ENCODE peak calls at places on chromosomes 3 and 15, in eight cellular contexts. One of them, this sample, is unnamed.

GRCh38 chr15:37106490-37107001 is 6.2 kb upstream of the MEIS2 start:
- DNase-seq in A549: no peak
- DNase-seq in WTC11: peak
- DNase-seq in GM12878: no peak
- DNase-seq in HepG2: no peak
- DNase-seq in K562: no peak
- DNase-seq in endothelial cell of umbilical vein: peak
- DNase-seq in H1: no peak
- DNase-seq in this sample: peak

GRCh38 chr15:40249477-40250303 is 10.8 kb downstream of the PAK6 start:
- DNase-seq in A549: no peak
- DNase-seq in WTC11: peak
- DNase-seq in GM12878: no peak
- DNase-seq in HepG2: no peak
- DNase-seq in K562: no peak
- DNase-seq in endothelial cell of umbilical vein: no peak
- DNase-seq in H1: no peak
- DNase-seq in this sample: no peak

GRCh38 chr3:5017953-5018531 is 38.8 kb downstream of the BHLHE40 start:
- DNase-seq in A549: peak
- DNase-seq in WTC11: no peak
- DNase-seq in GM12878: no peak
- DNase-seq in HepG2: no peak
- DNase-seq in K562: peak
- DNase-seq in endothelial cell of umbilical vein: no peak
- DNase-seq in H1: no peak
- DNase-seq in this sample: peak

GRCh38 chr3:195135921-195136320 is 135.0 kb downstream of the XXYLT1 start:
- DNase-seq in A549: no peak
- DNase-seq in WTC11: no peak
- DNase-seq in GM12878: no peak
- DNase-seq in HepG2: no peak
- DNase-seq in K562: no peak
- DNase-seq in endothelial cell of umbilical vein: no peak
- DNase-seq in H1: no peak
- DNase-seq in this sample: no peak

GRCh38 chr3:119571230-119571629 is 8.1 kb upstream of the ADPRH start:
- DNase-seq in A549: no peak
- DNase-seq in WTC11: no peak
- DNase-seq in GM12878: no peak
- DNase-seq in HepG2: no peak
- DNase-seq in K562: no peak
- DNase-seq in endothelial cell of umbilical vein: no peak
- DNase-seq in H1: no peak
- DNase-seq in this sample: no peak

GRCh38 chr3:10249833-10250232 is 1.6 kb downstream of the TATDN2 start:
- DNase-seq in A549: no peak
- DNase-seq in WTC11: no peak
- DNase-seq in GM12878: no peak
- DNase-seq in HepG2: peak
- DNase-seq in K562: no peak
- DNase-seq in endothelial cell of umbilical vein: no peak
- DNase-seq in H1: no peak
- DNase-seq in this sample: no peak

GRCh38 chr3:99648091-99648490 is 9.7 kb downstream of the COL8A1 start:
- DNase-seq in A549: no peak
- DNase-seq in WTC11: no peak
- DNase-seq in GM12878: no peak
- DNase-seq in HepG2: no peak
- DNase-seq in K562: no peak
- DNase-seq in endothelial cell of umbilical vein: peak
- DNase-seq in H1: no peak
- DNase-seq in this sample: no peak

GRCh38 chr3:155963557-155963956 is 93.1 kb downstream of the GMPS start:
- DNase-seq in A549: no peak
- DNase-seq in WTC11: no peak
- DNase-seq in GM12878: no peak
- DNase-seq in HepG2: no peak
- DNase-seq in K562: no peak
- DNase-seq in endothelial cell of umbilical vein: peak
- DNase-seq in H1: no peak
- DNase-seq in this sample: peak

GRCh38 chr3:148763921-148764320 is 63.7 kb upstream of the CPB1 start:
- DNase-seq in A549: no peak
- DNase-seq in WTC11: no peak
- DNase-seq in GM12878: no peak
- DNase-seq in HepG2: no peak
- DNase-seq in K562: no peak
- DNase-seq in endothelial cell of umbilical vein: no peak
- DNase-seq in H1: no peak
- DNase-seq in this sample: no peak

GRCh38 chr3:15291589-15292541 is 40.5 kb downstream of the SH3BP5 start:
- DNase-seq in A549: no peak
- DNase-seq in WTC11: no peak
- DNase-seq in GM12878: peak
- DNase-seq in HepG2: no peak
- DNase-seq in K562: no peak
- DNase-seq in endothelial cell of umbilical vein: peak
- DNase-seq in H1: no peak
- DNase-seq in this sample: peak

GRCh38 chr3:82087958-82088357 is 326.5 kb upstream of the GBE1 start:
- DNase-seq in A549: no peak
- DNase-seq in WTC11: no peak
- DNase-seq in GM12878: no peak
- DNase-seq in HepG2: peak
- DNase-seq in K562: no peak
- DNase-seq in endothelial cell of umbilical vein: peak
- DNase-seq in H1: no peak
- DNase-seq in this sample: no peak

GRCh38 chr3:32684029-32684799 is 774 bp upstream of the CNOT10 start:
- DNase-seq in A549: no peak
- DNase-seq in WTC11: no peak
- DNase-seq in GM12878: no peak
- DNase-seq in HepG2: no peak
- DNase-seq in K562: no peak
- DNase-seq in endothelial cell of umbilical vein: no peak
- DNase-seq in H1: no peak
- DNase-seq in this sample: no peak

GRCh38 chr3:127074900-127075360 is 92.0 kb downstream of the PLXNA1 start:
- DNase-seq in A549: no peak
- DNase-seq in WTC11: peak
- DNase-seq in GM12878: peak
- DNase-seq in HepG2: no peak
- DNase-seq in K562: no peak
- DNase-seq in endothelial cell of umbilical vein: no peak
- DNase-seq in H1: no peak
- DNase-seq in this sample: peak

GRCh38 chr15:25790003-25790660 is 73.0 kb downstream of the ATP10A start:
- DNase-seq in A549: no peak
- DNase-seq in WTC11: no peak
- DNase-seq in GM12878: no peak
- DNase-seq in HepG2: no peak
- DNase-seq in K562: no peak
- DNase-seq in endothelial cell of umbilical vein: no peak
- DNase-seq in H1: no peak
- DNase-seq in this sample: no peak

GRCh38 chr3:64829331-64829730 is 141.5 kb upstream of the ADAMTS9 start:
- DNase-seq in A549: no peak
- DNase-seq in WTC11: no peak
- DNase-seq in GM12878: no peak
- DNase-seq in HepG2: no peak
- DNase-seq in K562: no peak
- DNase-seq in endothelial cell of umbilical vein: no peak
- DNase-seq in H1: no peak
- DNase-seq in this sample: no peak

GRCh38 chr3:48847586-48848423 is at the start of gene PRKAR2A:
- DNase-seq in A549: peak
- DNase-seq in WTC11: peak
- DNase-seq in GM12878: peak
- DNase-seq in HepG2: peak
- DNase-seq in K562: peak
- DNase-seq in endothelial cell of umbilical vein: peak
- DNase-seq in H1: peak
- DNase-seq in this sample: peak

GRCh38 chr3:116005404-116005803 is 382.1 kb downstream of the GAP43 start:
- DNase-seq in A549: no peak
- DNase-seq in WTC11: no peak
- DNase-seq in GM12878: no peak
- DNase-seq in HepG2: no peak
- DNase-seq in K562: no peak
- DNase-seq in endothelial cell of umbilical vein: no peak
- DNase-seq in H1: no peak
- DNase-seq in this sample: no peak

GRCh38 chr3:10515884-10516495 is 10.6 kb upstream of the ATP2B2 start:
- DNase-seq in A549: no peak
- DNase-seq in WTC11: no peak
- DNase-seq in GM12878: no peak
- DNase-seq in HepG2: peak
- DNase-seq in K562: peak
- DNase-seq in endothelial cell of umbilical vein: no peak
- DNase-seq in H1: no peak
- DNase-seq in this sample: no peak

GRCh38 chr3:22959593-22959992 is 243.5 kb upstream of the UBE2E2 start:
- DNase-seq in A549: no peak
- DNase-seq in WTC11: no peak
- DNase-seq in GM12878: peak
- DNase-seq in HepG2: no peak
- DNase-seq in K562: no peak
- DNase-seq in endothelial cell of umbilical vein: peak
- DNase-seq in H1: no peak
- DNase-seq in this sample: no peak

DNA sequence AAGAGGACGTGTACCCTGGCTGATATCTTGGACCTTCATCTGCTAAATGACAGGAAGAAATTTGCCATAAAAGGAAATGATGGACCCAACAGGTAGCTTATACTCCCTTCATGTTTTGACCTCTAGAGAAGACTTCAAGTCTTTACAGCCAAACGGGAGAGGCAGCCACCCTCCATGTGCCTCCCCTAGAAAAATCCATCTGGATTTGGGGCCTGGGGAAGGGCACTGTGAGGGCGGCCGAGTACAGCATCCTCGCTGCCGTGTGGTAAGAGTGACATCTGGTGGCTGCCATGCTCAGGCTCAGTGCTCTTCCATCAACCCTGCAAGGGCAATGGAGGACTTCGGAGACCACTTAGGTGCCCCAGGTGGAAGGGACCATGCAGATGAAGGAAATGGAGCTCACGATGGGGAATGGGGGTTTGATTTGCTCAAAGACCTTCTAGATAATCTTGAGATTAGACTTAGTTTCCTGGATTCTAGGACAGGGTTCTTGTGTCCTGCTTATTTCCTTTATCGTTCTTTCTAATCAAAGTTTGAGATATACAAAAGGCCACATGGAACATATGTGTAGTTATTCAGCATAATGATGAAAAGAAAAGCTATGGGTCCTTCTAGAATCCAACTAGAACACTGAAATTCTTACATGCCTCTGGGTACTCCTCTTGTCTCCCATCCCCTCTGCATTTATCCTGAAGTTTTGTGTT is 44.4 kb downstream of the AQP9 start:
- DNase-seq in A549: peak
- DNase-seq in WTC11: peak
- DNase-seq in GM12878: no peak
- DNase-seq in HepG2: peak
- DNase-seq in K562: peak
- DNase-seq in endothelial cell of umbilical vein: peak
- DNase-seq in H1: peak
- DNase-seq in this sample: peak
- TF ChIP-seq MAX in A549: no peak
- TF ChIP-seq MAX in WTC11: no peak
- TF ChIP-seq MAX in GM12878: no peak
- TF ChIP-seq MAX in HepG2: no peak
- TF ChIP-seq MAX in K562: no peak
- TF ChIP-seq MAX in endothelial cell of umbilical vein: no peak
- TF ChIP-seq MAX in H1: peak
- TF ChIP-seq MAX in this sample: no peak

DNA sequence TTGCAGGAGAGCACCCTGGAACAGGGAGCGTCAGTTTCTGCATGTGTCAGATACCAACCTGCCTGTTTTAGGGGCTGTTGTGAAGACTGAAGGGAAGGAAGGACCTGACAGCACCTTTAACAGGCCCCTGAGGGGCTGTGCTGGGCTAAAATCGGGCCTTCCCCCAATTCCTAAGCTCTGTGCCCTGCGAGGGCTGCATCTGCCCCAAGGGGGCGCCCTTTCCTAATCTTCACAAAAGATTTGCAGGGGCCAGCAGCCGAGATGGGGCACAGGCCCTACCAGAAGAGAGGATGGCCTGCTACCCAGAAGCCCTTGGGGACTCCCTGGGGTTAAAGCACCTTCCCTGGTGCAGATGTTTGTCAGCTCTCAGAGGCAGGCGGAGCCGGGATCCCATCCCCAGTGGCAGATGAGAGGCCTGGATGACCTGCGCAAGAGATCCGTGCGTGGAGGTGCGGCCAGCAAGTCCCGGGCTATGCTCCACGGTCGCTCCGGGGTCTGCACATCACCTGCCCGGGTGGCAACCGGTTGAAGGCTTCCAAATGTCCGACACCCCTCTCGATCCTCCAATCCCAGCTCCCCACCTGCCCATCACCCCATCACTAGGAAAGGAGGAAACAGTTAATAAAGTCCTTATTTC is 53.6 kb downstream of the RHCG start:
- DNase-seq in A549: peak
- DNase-seq in WTC11: peak
- DNase-seq in GM12878: no peak
- DNase-seq in HepG2: peak
- DNase-seq in K562: peak
- DNase-seq in endothelial cell of umbilical vein: no peak
- DNase-seq in H1: peak
- DNase-seq in this sample: peak
- TF ChIP-seq CTCF in A549: peak
- TF ChIP-seq CTCF in WTC11: peak
- TF ChIP-seq CTCF in GM12878: peak
- TF ChIP-seq CTCF in HepG2: peak
- TF ChIP-seq CTCF in K562: peak
- TF ChIP-seq CTCF in endothelial cell of umbilical vein: peak
- TF ChIP-seq CTCF in H1: peak
- TF ChIP-seq CTCF in this sample: peak

GRCh38 chr3:142165194-142165593 is 15.8 kb upstream of the TFDP2 start:
- DNase-seq in A549: no peak
- DNase-seq in WTC11: no peak
- DNase-seq in GM12878: no peak
- DNase-seq in HepG2: no peak
- DNase-seq in K562: no peak
- DNase-seq in endothelial cell of umbilical vein: no peak
- DNase-seq in H1: no peak
- DNase-seq in this sample: no peak
- TF ChIP-seq MAX in A549: no peak
- TF ChIP-seq MAX in WTC11: no peak
- TF ChIP-seq MAX in GM12878: no peak
- TF ChIP-seq MAX in HepG2: no peak
- TF ChIP-seq MAX in K562: no peak
- TF ChIP-seq MAX in endothelial cell of umbilical vein: no peak
- TF ChIP-seq MAX in H1: no peak
- TF ChIP-seq MAX in this sample: no peak

DNA sequence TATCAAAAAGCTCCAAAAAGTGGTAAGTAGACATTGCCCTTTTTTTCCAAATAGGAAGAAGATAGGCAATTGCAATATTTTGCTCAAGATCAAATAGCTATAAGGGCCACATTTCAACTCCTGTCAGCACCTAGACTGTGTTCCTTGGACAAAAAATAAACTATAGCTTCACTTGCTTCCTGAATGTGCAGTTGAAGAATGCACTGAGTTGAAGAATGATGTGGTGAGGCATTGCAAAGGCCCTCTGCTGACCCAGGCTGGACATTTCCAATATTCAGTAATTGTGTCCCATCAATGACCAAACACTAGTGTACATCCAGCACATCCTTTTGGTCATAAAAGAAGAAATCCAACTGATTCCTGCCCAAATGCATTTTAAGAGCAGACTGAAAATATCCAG is 424.9 kb upstream of the TGFBR2 start:
- DNase-seq in A549: no peak
- DNase-seq in WTC11: no peak
- DNase-seq in GM12878: no peak
- DNase-seq in HepG2: no peak
- DNase-seq in K562: no peak
- DNase-seq in endothelial cell of umbilical vein: no peak
- DNase-seq in H1: no peak
- DNase-seq in this sample: no peak
- TF ChIP-seq CTCF in A549: no peak
- TF ChIP-seq CTCF in WTC11: no peak
- TF ChIP-seq CTCF in GM12878: no peak
- TF ChIP-seq CTCF in HepG2: no peak
- TF ChIP-seq CTCF in K562: no peak
- TF ChIP-seq CTCF in endothelial cell of umbilical vein: no peak
- TF ChIP-seq CTCF in H1: no peak
- TF ChIP-seq CTCF in this sample: no peak

This sample was measured in NB4.